ENCODE peak calls at places on chromosome 21, in eight cellular contexts. S, K, U, H, W, N, Q and Z are unnamed samples.

GRCh38 chr21:46562964-46563607 is 41.8 kb downstream of the S100B start:
- DNase-seq in S (peak; percentile 24), K (no peak), U (no peak), H (no peak), W (no peak), N (no peak), Q (no peak), Z (no peak)

GRCh38 chr21:26099610-26100219 is 70.9 kb downstream of the APP start:
- DNase-seq in S (no peak), K (no peak), U (peak; percentile 42), H (no peak), W (no peak), N (no peak), Q (no peak), Z (no peak)

GRCh38 chr21:17780539-17780938 is 38.6 kb downstream of the C21orf91 start:
- DNase-seq in S (no peak), K (no peak), U (no peak), H (no peak), W (no peak), N (no peak), Q (peak; percentile 4), Z (no peak)

GRCh38 chr21:45596704-45597318 is 46.7 kb upstream of the PCBP3 start:
- DNase-seq in S (peak; percentile 76), K (peak; percentile 74), U (peak; percentile 42), H (peak; percentile 91), W (peak; percentile 43), N (peak; percentile 53), Q (peak; percentile 12), Z (peak; percentile 91)

GRCh38 chr21:26077523-26077922 is 93.0 kb downstream of the APP start:
- DNase-seq in S (no peak), K (no peak), U (no peak), H (no peak), W (no peak), N (no peak), Q (no peak), Z (no peak)

GRCh38 chr21:45331521-45332257 is 44.0 kb upstream of the POFUT2 start:
- DNase-seq in S (peak; percentile 28), K (peak; percentile 65), U (no peak), H (no peak), W (no peak), N (no peak), Q (no peak), Z (peak; percentile 50)

GRCh38 chr21:46425566-46425965 is 33.1 kb upstream of the DIP2A start:
- DNase-seq in S (no peak), K (no peak), U (no peak), H (no peak), W (no peak), N (no peak), Q (no peak), Z (no peak)

GRCh38 chr21:36504067-36505058 is 24.4 kb upstream of the CLDN14 start:
- DNase-seq in S (no peak), K (no peak), U (no peak), H (peak; percentile 65), W (no peak), N (peak; percentile 44), Q (no peak), Z (no peak)

GRCh38 chr21:25396135-25396711 is 211.1 kb downstream of the MRPL39 start:
- DNase-seq in S (no peak), K (no peak), U (no peak), H (no peak), W (no peak), N (no peak), Q (peak; percentile 2), Z (no peak)

GRCh38 chr21:41369915-41370839 is 8.3 kb downstream of the MX2 start:
- DNase-seq in S (no peak), K (peak; percentile 64), U (no peak), H (peak; percentile 36), W (no peak), N (no peak), Q (no peak), Z (peak; percentile 66)

GRCh38 chr21:46183910-46184624 is at the start of gene SPATC1L:
- DNase-seq in S (peak; percentile 56), K (peak; percentile 83), U (no peak), H (peak; percentile 76), W (peak; percentile 82), N (no peak), Q (peak; percentile 43), Z (peak; percentile 84)

GRCh38 chr21:31470896-31471694 is 127.0 kb upstream of the TIAM1 start:
- DNase-seq in S (no peak), K (no peak), U (no peak), H (peak; percentile 43), W (no peak), N (no peak), Q (no peak), Z (no peak)

GRCh38 chr21:33362044-33362555 is 37.3 kb downstream of the IFNAR1 start:
- DNase-seq in S (no peak), K (no peak), U (peak; percentile 50), H (peak; percentile 92), W (no peak), N (no peak), Q (no peak), Z (no peak)

GRCh38 chr21:34945288-34945687 is 103.8 kb downstream of the RUNX1 start:
- DNase-seq in S (no peak), K (no peak), U (no peak), H (no peak), W (no peak), N (no peak), Q (no peak), Z (no peak)

GRCh38 chr21:42041246-42041645 is 29.9 kb upstream of the UMODL1 start:
- DNase-seq in S (no peak), K (no peak), U (no peak), H (no peak), W (no peak), N (no peak), Q (no peak), Z (no peak)

GRCh38 chr21:26169611-26170470 is 729 bp downstream of the APP start:
- DNase-seq in S (peak; percentile 67), K (peak; percentile 75), U (peak; percentile 21), H (peak; percentile 64), W (peak; percentile 58), N (peak; percentile 58), Q (peak; percentile 57), Z (peak; percentile 82)

GRCh38 chr21:45874716-45875415 is 106.7 kb upstream of the COL6A1 start:
- DNase-seq in S (peak; percentile 66), K (peak; percentile 61), U (no peak), H (no peak), W (no peak), N (no peak), Q (peak; percentile 97), Z (peak; percentile 58)

GRCh38 chr21:36260030-36260787 is 59.8 kb upstream of the MORC3 start:
- DNase-seq in S (no peak), K (no peak), U (peak; percentile 72), H (peak; percentile 84), W (no peak), N (peak; percentile 40), Q (peak; percentile 70), Z (no peak)

GRCh38 chr21:42207426-42207825 is 11.5 kb upstream of the ABCG1 start:
- DNase-seq in S (no peak), K (no peak), U (no peak), H (no peak), W (no peak), N (no peak), Q (no peak), Z (no peak)

GRCh38 chr21:15063081-15063820 is 1.5 kb downstream of the NRIP1 start:
- DNase-seq in S (no peak), K (no peak), U (no peak), H (no peak), W (no peak), N (no peak), Q (peak; percentile 23), Z (no peak)

GRCh38 chr21:44991538-44992483 is 52.0 kb downstream of the SLX9 start:
- DNase-seq in S (no peak), K (peak; percentile 69), U (no peak), H (no peak), W (no peak), N (no peak), Q (no peak), Z (no peak)

GRCh38 chr21:28627261-28627660 is 365.4 kb downstream of the LTN1 start:
- DNase-seq in S (no peak), K (no peak), U (no peak), H (no peak), W (no peak), N (no peak), Q (no peak), Z (no peak)

GRCh38 chr21:45981641-45982255 is at the start of gene COL6A1:
- DNase-seq in S (no peak), K (peak; percentile 86), U (no peak), H (peak; percentile 52), W (peak; percentile 64), N (no peak), Q (peak; percentile 58), Z (peak; percentile 80)

GRCh38 chr21:35026617-35027557 is 22.2 kb downstream of the RUNX1 start:
- DNase-seq in S (peak; percentile 76), K (peak; percentile 71), U (peak; percentile 45), H (peak; percentile 83), W (peak; percentile 15), N (peak; percentile 31), Q (no peak), Z (peak; percentile 86)

GRCh38 chr21:45154511-45155508 is 80.4 kb downstream of the ADARB1 start:
- DNase-seq in S (no peak), K (peak; percentile 69), U (no peak), H (peak; percentile 56), W (no peak), N (peak; percentile 18), Q (peak; percentile 38), Z (no peak)

GRCh38 chr21:31604591-31605190 is 54.8 kb upstream of the SOD1 start:
- DNase-seq in S (peak; percentile 60), K (no peak), U (peak; percentile 67), H (peak; percentile 89), W (peak; percentile 39), N (peak; percentile 55), Q (peak; percentile 23), Z (peak; percentile 79)

GRCh38 chr21:29288239-29288638 is 10.5 kb upstream of the BACH1 start:
- DNase-seq in S (no peak), K (no peak), U (no peak), H (no peak), W (no peak), N (no peak), Q (no peak), Z (no peak)

GRCh38 chr21:42721341-42721824 is 68.0 kb downstream of the PDE9A start:
- DNase-seq in S (no peak), K (no peak), U (no peak), H (no peak), W (no peak), N (no peak), Q (no peak), Z (no peak)

GRCh38 chr21:15355066-15355465 is 290.3 kb upstream of the NRIP1 start:
- DNase-seq in S (no peak), K (no peak), U (no peak), H (no peak), W (no peak), N (no peak), Q (no peak), Z (no peak)

GRCh38 chr21:25901580-25901979 is 166.8 kb downstream of the GABPA start:
- DNase-seq in S (no peak), K (no peak), U (no peak), H (no peak), W (no peak), N (no peak), Q (peak; percentile 73), Z (no peak)

GRCh38 chr21:37378700-37379139 is 12.1 kb downstream of the DYRK1A start:
- DNase-seq in S (no peak), K (no peak), U (no peak), H (no peak), W (no peak), N (no peak), Q (no peak), Z (no peak)

GRCh38 chr21:41967708-41968107 is 13.9 kb upstream of the C2CD2 start:
- DNase-seq in S (no peak), K (no peak), U (no peak), H (no peak), W (no peak), N (no peak), Q (no peak), Z (no peak)